ENCODE peak calls at places on chromosomes 5 and 9, in five cellular contexts. One of them, this sample, is unnamed.

GRCh38 chr9:135574331-135574730 is 12.8 kb downstream of the PAEP start:
- DNase-seq in activated effector memory CD4-positive, alpha-beta T cell treated with anti-CD3 and anti-CD28 coated beads, Interleukin-2, amount 50 U/mL, for 16 hours: no peak
- DNase-seq in left ventricle myocardium inferior: no peak
- DNase-seq in Calu3: no peak
- DNase-seq in HTR-8/SVneo: no peak
- DNase-seq in this sample: no peak

GRCh38 chr5:109558364-109558763 is 131.4 kb upstream of the MAN2A1 start:
- DNase-seq in activated effector memory CD4-positive, alpha-beta T cell treated with anti-CD3 and anti-CD28 coated beads, Interleukin-2, amount 50 U/mL, for 16 hours: no peak
- DNase-seq in left ventricle myocardium inferior: no peak
- DNase-seq in Calu3: no peak
- DNase-seq in HTR-8/SVneo: no peak
- DNase-seq in this sample: no peak

GRCh38 chr9:27157086-27157485 is 48.1 kb downstream of the TEK start:
- DNase-seq in activated effector memory CD4-positive, alpha-beta T cell treated with anti-CD3 and anti-CD28 coated beads, Interleukin-2, amount 50 U/mL, for 16 hours: no peak
- DNase-seq in left ventricle myocardium inferior: no peak
- DNase-seq in Calu3: no peak
- DNase-seq in HTR-8/SVneo: peak
- DNase-seq in this sample: no peak

GRCh38 chr9:119004618-119004990 is 364.6 kb downstream of the BRINP1 start:
- DNase-seq in activated effector memory CD4-positive, alpha-beta T cell treated with anti-CD3 and anti-CD28 coated beads, Interleukin-2, amount 50 U/mL, for 16 hours: no peak
- DNase-seq in left ventricle myocardium inferior: peak
- DNase-seq in Calu3: no peak
- DNase-seq in HTR-8/SVneo: no peak
- DNase-seq in this sample: no peak

GRCh38 chr5:36590513-36591286 is 15.7 kb upstream of the SLC1A3 start:
- DNase-seq in activated effector memory CD4-positive, alpha-beta T cell treated with anti-CD3 and anti-CD28 coated beads, Interleukin-2, amount 50 U/mL, for 16 hours: no peak
- DNase-seq in left ventricle myocardium inferior: no peak
- DNase-seq in Calu3: no peak
- DNase-seq in HTR-8/SVneo: no peak
- DNase-seq in this sample: no peak

GRCh38 chr5:111857633-111858032 is 100.6 kb upstream of the NREP start:
- DNase-seq in activated effector memory CD4-positive, alpha-beta T cell treated with anti-CD3 and anti-CD28 coated beads, Interleukin-2, amount 50 U/mL, for 16 hours: no peak
- DNase-seq in left ventricle myocardium inferior: no peak
- DNase-seq in Calu3: no peak
- DNase-seq in HTR-8/SVneo: no peak
- DNase-seq in this sample: no peak

GRCh38 chr9:18743976-18744375 is 270.0 kb downstream of the ADAMTSL1 start:
- DNase-seq in activated effector memory CD4-positive, alpha-beta T cell treated with anti-CD3 and anti-CD28 coated beads, Interleukin-2, amount 50 U/mL, for 16 hours: no peak
- DNase-seq in left ventricle myocardium inferior: no peak
- DNase-seq in Calu3: no peak
- DNase-seq in HTR-8/SVneo: no peak
- DNase-seq in this sample: no peak

GRCh38 chr9:129026442-129027223 is 1.5 kb downstream of the SH3GLB2 start:
- DNase-seq in activated effector memory CD4-positive, alpha-beta T cell treated with anti-CD3 and anti-CD28 coated beads, Interleukin-2, amount 50 U/mL, for 16 hours: no peak
- DNase-seq in left ventricle myocardium inferior: no peak
- DNase-seq in Calu3: peak
- DNase-seq in HTR-8/SVneo: no peak
- DNase-seq in this sample: no peak

GRCh38 chr9:63817622-63818518 is 1467.1 kb downstream of the FOXD4L5 start:
- DNase-seq in activated effector memory CD4-positive, alpha-beta T cell treated with anti-CD3 and anti-CD28 coated beads, Interleukin-2, amount 50 U/mL, for 16 hours: peak
- DNase-seq in left ventricle myocardium inferior: peak
- DNase-seq in Calu3: peak
- DNase-seq in HTR-8/SVneo: no peak
- DNase-seq in this sample: peak

GRCh38 chr9:72675586-72675985 is 154.2 kb downstream of the TMC1 start:
- DNase-seq in activated effector memory CD4-positive, alpha-beta T cell treated with anti-CD3 and anti-CD28 coated beads, Interleukin-2, amount 50 U/mL, for 16 hours: no peak
- DNase-seq in left ventricle myocardium inferior: no peak
- DNase-seq in Calu3: peak
- DNase-seq in HTR-8/SVneo: no peak
- DNase-seq in this sample: no peak

GRCh38 chr9:89872913-89873707 is 268.3 kb downstream of the GADD45G start:
- DNase-seq in activated effector memory CD4-positive, alpha-beta T cell treated with anti-CD3 and anti-CD28 coated beads, Interleukin-2, amount 50 U/mL, for 16 hours: peak
- DNase-seq in left ventricle myocardium inferior: no peak
- DNase-seq in Calu3: no peak
- DNase-seq in HTR-8/SVneo: no peak
- DNase-seq in this sample: peak

GRCh38 chr9:121269030-121269887 is 1.3 kb downstream of the GSN start:
- DNase-seq in activated effector memory CD4-positive, alpha-beta T cell treated with anti-CD3 and anti-CD28 coated beads, Interleukin-2, amount 50 U/mL, for 16 hours: no peak
- DNase-seq in left ventricle myocardium inferior: no peak
- DNase-seq in Calu3: peak
- DNase-seq in HTR-8/SVneo: no peak
- DNase-seq in this sample: no peak

GRCh38 chr5:102511666-102512065 is 12.9 kb upstream of the SLCO6A1 start:
- DNase-seq in activated effector memory CD4-positive, alpha-beta T cell treated with anti-CD3 and anti-CD28 coated beads, Interleukin-2, amount 50 U/mL, for 16 hours: no peak
- DNase-seq in left ventricle myocardium inferior: peak
- DNase-seq in Calu3: no peak
- DNase-seq in HTR-8/SVneo: no peak
- DNase-seq in this sample: no peak

GRCh38 chr9:34664281-34665108 is 2.0 kb upstream of the CCL27 start:
- DNase-seq in activated effector memory CD4-positive, alpha-beta T cell treated with anti-CD3 and anti-CD28 coated beads, Interleukin-2, amount 50 U/mL, for 16 hours: peak
- DNase-seq in left ventricle myocardium inferior: peak
- DNase-seq in Calu3: peak
- DNase-seq in HTR-8/SVneo: peak
- DNase-seq in this sample: peak

GRCh38 chr5:11851402-11851801 is 52.8 kb downstream of the CTNND2 start:
- DNase-seq in activated effector memory CD4-positive, alpha-beta T cell treated with anti-CD3 and anti-CD28 coated beads, Interleukin-2, amount 50 U/mL, for 16 hours: no peak
- DNase-seq in left ventricle myocardium inferior: no peak
- DNase-seq in Calu3: peak
- DNase-seq in HTR-8/SVneo: no peak
- DNase-seq in this sample: no peak

GRCh38 chr9:23123048-23123632 is 676.5 kb downstream of the DMRTA1 start:
- DNase-seq in activated effector memory CD4-positive, alpha-beta T cell treated with anti-CD3 and anti-CD28 coated beads, Interleukin-2, amount 50 U/mL, for 16 hours: no peak
- DNase-seq in left ventricle myocardium inferior: no peak
- DNase-seq in Calu3: peak
- DNase-seq in HTR-8/SVneo: peak
- DNase-seq in this sample: peak

GRCh38 chr5:66864240-66864884 is 268.2 kb downstream of the MAST4 start:
- DNase-seq in activated effector memory CD4-positive, alpha-beta T cell treated with anti-CD3 and anti-CD28 coated beads, Interleukin-2, amount 50 U/mL, for 16 hours: peak
- DNase-seq in left ventricle myocardium inferior: no peak
- DNase-seq in Calu3: no peak
- DNase-seq in HTR-8/SVneo: no peak
- DNase-seq in this sample: no peak

GRCh38 chr5:33776151-33776550 is 115.6 kb downstream of the ADAMTS12 start:
- DNase-seq in activated effector memory CD4-positive, alpha-beta T cell treated with anti-CD3 and anti-CD28 coated beads, Interleukin-2, amount 50 U/mL, for 16 hours: no peak
- DNase-seq in left ventricle myocardium inferior: no peak
- DNase-seq in Calu3: no peak
- DNase-seq in HTR-8/SVneo: no peak
- DNase-seq in this sample: no peak

GRCh38 chr9:112084907-112085306 is 90.2 kb downstream of the SUSD1 start:
- DNase-seq in activated effector memory CD4-positive, alpha-beta T cell treated with anti-CD3 and anti-CD28 coated beads, Interleukin-2, amount 50 U/mL, for 16 hours: no peak
- DNase-seq in left ventricle myocardium inferior: no peak
- DNase-seq in Calu3: no peak
- DNase-seq in HTR-8/SVneo: no peak
- DNase-seq in this sample: no peak

GRCh38 chr5:72767289-72768010 is 49.0 kb upstream of the TNPO1 start:
- DNase-seq in activated effector memory CD4-positive, alpha-beta T cell treated with anti-CD3 and anti-CD28 coated beads, Interleukin-2, amount 50 U/mL, for 16 hours: no peak
- DNase-seq in left ventricle myocardium inferior: no peak
- DNase-seq in Calu3: no peak
- DNase-seq in HTR-8/SVneo: peak
- DNase-seq in this sample: no peak

GRCh38 chr5:9546973-9547947 is 1.4 kb upstream of the SEMA5A start:
- DNase-seq in activated effector memory CD4-positive, alpha-beta T cell treated with anti-CD3 and anti-CD28 coated beads, Interleukin-2, amount 50 U/mL, for 16 hours: no peak
- DNase-seq in left ventricle myocardium inferior: no peak
- DNase-seq in Calu3: no peak
- DNase-seq in HTR-8/SVneo: peak
- DNase-seq in this sample: no peak

GRCh38 chr9:134325096-134325812 is 1.0 kb upstream of the RXRA start:
- DNase-seq in activated effector memory CD4-positive, alpha-beta T cell treated with anti-CD3 and anti-CD28 coated beads, Interleukin-2, amount 50 U/mL, for 16 hours: peak
- DNase-seq in left ventricle myocardium inferior: peak
- DNase-seq in Calu3: peak
- DNase-seq in HTR-8/SVneo: peak
- DNase-seq in this sample: peak